ENCODE peak calls at places on chromosomes 16 and 17, in six cellular contexts. One of them, this sample, is unnamed.

GRCh38 chr16:2507052-2507678 is 6.6 kb upstream of the ATP6V0C start:
- DNase-seq in activated CD4-positive, alpha-beta T cell treated with anti-CD3 and anti-CD28 coated beads for 24 hours: no peak
- DNase-seq in gastrocnemius medialis: no peak
- DNase-seq in AG04450: no peak
- DNase-seq in lung: no peak
- DNase-seq in neural progenitor cell: no peak
- DNase-seq in this sample: peak

GRCh38 chr16:65547799-65548446 is 426.1 kb upstream of the CDH11 start:
- DNase-seq in activated CD4-positive, alpha-beta T cell treated with anti-CD3 and anti-CD28 coated beads for 24 hours: no peak
- DNase-seq in gastrocnemius medialis: no peak
- DNase-seq in AG04450: peak
- DNase-seq in lung: no peak
- DNase-seq in neural progenitor cell: peak
- DNase-seq in this sample: no peak

GRCh38 chr16:75296606-75297005 is 45.2 kb upstream of the BCAR1 start:
- DNase-seq in activated CD4-positive, alpha-beta T cell treated with anti-CD3 and anti-CD28 coated beads for 24 hours: no peak
- DNase-seq in gastrocnemius medialis: no peak
- DNase-seq in AG04450: no peak
- DNase-seq in lung: no peak
- DNase-seq in neural progenitor cell: no peak
- DNase-seq in this sample: no peak

GRCh38 chr17:27760069-27760885 is 40.1 kb downstream of the NOS2 start:
- DNase-seq in activated CD4-positive, alpha-beta T cell treated with anti-CD3 and anti-CD28 coated beads for 24 hours: peak
- DNase-seq in gastrocnemius medialis: no peak
- DNase-seq in AG04450: no peak
- DNase-seq in lung: peak
- DNase-seq in neural progenitor cell: peak
- DNase-seq in this sample: peak

GRCh38 chr17:50476545-50477315 is 1.9 kb upstream of the RSAD1 start:
- DNase-seq in activated CD4-positive, alpha-beta T cell treated with anti-CD3 and anti-CD28 coated beads for 24 hours: no peak
- DNase-seq in gastrocnemius medialis: no peak
- DNase-seq in AG04450: no peak
- DNase-seq in lung: no peak
- DNase-seq in neural progenitor cell: peak
- DNase-seq in this sample: no peak

GRCh38 chr17:73798111-73798748 is 154.0 kb upstream of the SDK2 start:
- DNase-seq in activated CD4-positive, alpha-beta T cell treated with anti-CD3 and anti-CD28 coated beads for 24 hours: no peak
- DNase-seq in gastrocnemius medialis: no peak
- DNase-seq in AG04450: peak
- DNase-seq in lung: no peak
- DNase-seq in neural progenitor cell: no peak
- DNase-seq in this sample: no peak

GRCh38 chr16:79163666-79164377 is 436.7 kb downstream of the MAF start:
- DNase-seq in activated CD4-positive, alpha-beta T cell treated with anti-CD3 and anti-CD28 coated beads for 24 hours: no peak
- DNase-seq in gastrocnemius medialis: no peak
- DNase-seq in AG04450: no peak
- DNase-seq in lung: no peak
- DNase-seq in neural progenitor cell: no peak
- DNase-seq in this sample: peak

GRCh38 chr17:15123593-15124590 is 141.2 kb downstream of the PMP22 start:
- DNase-seq in activated CD4-positive, alpha-beta T cell treated with anti-CD3 and anti-CD28 coated beads for 24 hours: no peak
- DNase-seq in gastrocnemius medialis: no peak
- DNase-seq in AG04450: no peak
- DNase-seq in lung: no peak
- DNase-seq in neural progenitor cell: no peak
- DNase-seq in this sample: no peak

GRCh38 chr17:13957636-13958035 is 111.7 kb upstream of the COX10 start:
- DNase-seq in activated CD4-positive, alpha-beta T cell treated with anti-CD3 and anti-CD28 coated beads for 24 hours: no peak
- DNase-seq in gastrocnemius medialis: no peak
- DNase-seq in AG04450: no peak
- DNase-seq in lung: no peak
- DNase-seq in neural progenitor cell: no peak
- DNase-seq in this sample: no peak

GRCh38 chr17:73291260-73291801 is 20.5 kb downstream of the CDC42EP4 start:
- DNase-seq in activated CD4-positive, alpha-beta T cell treated with anti-CD3 and anti-CD28 coated beads for 24 hours: no peak
- DNase-seq in gastrocnemius medialis: peak
- DNase-seq in AG04450: no peak
- DNase-seq in lung: peak
- DNase-seq in neural progenitor cell: no peak
- DNase-seq in this sample: peak

GRCh38 chr17:76872221-76872873 is 4.1 kb downstream of the MGAT5B start:
- DNase-seq in activated CD4-positive, alpha-beta T cell treated with anti-CD3 and anti-CD28 coated beads for 24 hours: no peak
- DNase-seq in gastrocnemius medialis: no peak
- DNase-seq in AG04450: peak
- DNase-seq in lung: no peak
- DNase-seq in neural progenitor cell: no peak
- DNase-seq in this sample: no peak

GRCh38 chr16:54487933-54488332 is 201.3 kb upstream of the IRX3 start:
- DNase-seq in activated CD4-positive, alpha-beta T cell treated with anti-CD3 and anti-CD28 coated beads for 24 hours: no peak
- DNase-seq in gastrocnemius medialis: peak
- DNase-seq in AG04450: no peak
- DNase-seq in lung: no peak
- DNase-seq in neural progenitor cell: no peak
- DNase-seq in this sample: no peak

GRCh38 chr16:86549893-86550190 is 5.2 kb downstream of the MTHFSD start:
- DNase-seq in activated CD4-positive, alpha-beta T cell treated with anti-CD3 and anti-CD28 coated beads for 24 hours: no peak
- DNase-seq in gastrocnemius medialis: no peak
- DNase-seq in AG04450: no peak
- DNase-seq in lung: no peak
- DNase-seq in neural progenitor cell: no peak
- DNase-seq in this sample: no peak

GRCh38 chr16:77877712-77878111 is 89.3 kb downstream of the VAT1L start:
- DNase-seq in activated CD4-positive, alpha-beta T cell treated with anti-CD3 and anti-CD28 coated beads for 24 hours: no peak
- DNase-seq in gastrocnemius medialis: no peak
- DNase-seq in AG04450: peak
- DNase-seq in lung: no peak
- DNase-seq in neural progenitor cell: no peak
- DNase-seq in this sample: no peak

GRCh38 chr16:79613009-79613408 is 12.5 kb upstream of the MAF start:
- DNase-seq in activated CD4-positive, alpha-beta T cell treated with anti-CD3 and anti-CD28 coated beads for 24 hours: no peak
- DNase-seq in gastrocnemius medialis: no peak
- DNase-seq in AG04450: no peak
- DNase-seq in lung: no peak
- DNase-seq in neural progenitor cell: no peak
- DNase-seq in this sample: no peak

This sample was measured in HL-60.